ENCODE peak calls at places on chromosomes 2 and 18, in ten cellular contexts. J, Z, G, N, V, C, P, Q, X and F are unnamed samples.

GRCh38 chr18:10049721-10050120 is 135.9 kb downstream of the VAPA start:
- DNase-seq in J (no peak), Z (peak; percentile 58), G (no peak), N (peak; percentile 34), V (peak; percentile 61), C (no peak), P (no peak), Q (peak; percentile 41), X (peak; percentile 60), F (peak; percentile 61)

GRCh38 chr18:3661121-3661520 is 211.1 kb downstream of the TGIF1 start:
- DNase-seq in J (peak; percentile 53), Z (no peak), G (no peak), N (no peak), V (no peak), C (no peak), P (no peak), Q (no peak), X (no peak), F (no peak)

GRCh38 chr18:2997846-2998599 is 14.9 kb downstream of the LPIN2 start:
- DNase-seq in J (no peak), Z (no peak), G (no peak), N (no peak), V (no peak), C (no peak), P (no peak), Q (no peak), X (peak; percentile 80), F (peak; percentile 48)

GRCh38 chr2:26946841-26947784 is 23.3 kb upstream of the MAPRE3 start:
- DNase-seq in J (peak; percentile 33), Z (peak; percentile 49), G (no peak), N (peak; percentile 83), V (peak; percentile 39), C (no peak), P (no peak), Q (peak; percentile 36), X (no peak), F (peak; percentile 34)

GRCh38 chr2:105432749-105433148 is 33.9 kb upstream of the FHL2 start:
- DNase-seq in J (no peak), Z (peak; percentile 39), G (no peak), N (no peak), V (peak; percentile 22), C (no peak), P (no peak), Q (peak; percentile 51), X (no peak), F (peak; percentile 62)

GRCh38 chr2:50786345-50786744 is 245.6 kb downstream of the NRXN1 start:
- DNase-seq in J (no peak), Z (no peak), G (peak; percentile 4), N (no peak), V (no peak), C (no peak), P (no peak), Q (no peak), X (no peak), F (no peak)

GRCh38 chr2:137525644-137526190 is 438.6 kb upstream of the HNMT start:
- DNase-seq in J (no peak), Z (no peak), G (no peak), N (no peak), V (no peak), C (no peak), P (no peak), Q (no peak), X (no peak), F (no peak)

GRCh38 chr2:57893347-57893746 is 153.3 kb upstream of the VRK2 start:
- DNase-seq in J (no peak), Z (no peak), G (no peak), N (no peak), V (no peak), C (no peak), P (no peak), Q (no peak), X (no peak), F (no peak)

GRCh38 chr2:178157574-178157973 is 36.7 kb upstream of the OSBPL6 start:
- DNase-seq in J (no peak), Z (no peak), G (no peak), N (no peak), V (no peak), C (no peak), P (peak; percentile 10), Q (no peak), X (no peak), F (no peak)

GRCh38 chr2:193141-193552 is 70.7 kb downstream of the SH3YL1 start:
- DNase-seq in J (no peak), Z (peak; percentile 42), G (no peak), N (no peak), V (peak; percentile 2), C (no peak), P (no peak), Q (no peak), X (no peak), F (no peak)

GRCh38 chr2:135050684-135051083 is 1.4 kb upstream of the RAB3GAP1 start:
- DNase-seq in J (peak; percentile 50), Z (no peak), G (no peak), N (peak; percentile 55), V (no peak), C (no peak), P (no peak), Q (no peak), X (no peak), F (no peak)
- TF ChIP-seq CTCF in J (no peak), Z (no peak), G (no peak), N (no peak), V (no peak), C (no peak), P (no peak), Q (no peak), X (no peak), F (no peak)

DNA sequence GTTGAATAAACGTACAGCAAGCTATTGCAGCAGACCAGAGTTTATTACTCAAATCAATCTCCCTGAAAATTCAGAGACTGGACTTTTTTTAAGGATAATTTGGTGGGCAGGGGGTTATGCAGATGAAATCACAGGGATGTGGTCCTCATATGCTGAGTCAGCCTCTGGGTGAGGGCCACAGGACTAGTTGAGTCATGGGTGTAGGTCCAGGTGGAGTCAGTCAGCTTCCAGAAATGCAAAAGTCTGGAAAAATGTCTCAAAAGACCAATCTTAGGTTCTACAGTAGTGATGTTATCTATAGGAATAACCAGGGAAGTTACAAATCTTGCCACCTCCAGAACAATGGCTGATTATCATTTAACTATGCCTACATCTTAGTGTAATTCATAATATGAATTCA is 51.1 kb downstream of the ARHGEF33 start:
- DNase-seq in J (no peak), Z (no peak), G (no peak), N (no peak), V (no peak), C (no peak), P (no peak), Q (no peak), X (no peak), F (no peak)
- H3K4me3 ChIP-seq in J (no peak overlapping the region), Z (no peak overlapping the region), G (no peak overlapping the region), N (no peak overlapping the region), V (no peak overlapping the region), C (no peak overlapping the region), P (no peak overlapping the region), Q (no peak overlapping the region), X (no peak overlapping the region), F (no peak overlapping the region)

DNA sequence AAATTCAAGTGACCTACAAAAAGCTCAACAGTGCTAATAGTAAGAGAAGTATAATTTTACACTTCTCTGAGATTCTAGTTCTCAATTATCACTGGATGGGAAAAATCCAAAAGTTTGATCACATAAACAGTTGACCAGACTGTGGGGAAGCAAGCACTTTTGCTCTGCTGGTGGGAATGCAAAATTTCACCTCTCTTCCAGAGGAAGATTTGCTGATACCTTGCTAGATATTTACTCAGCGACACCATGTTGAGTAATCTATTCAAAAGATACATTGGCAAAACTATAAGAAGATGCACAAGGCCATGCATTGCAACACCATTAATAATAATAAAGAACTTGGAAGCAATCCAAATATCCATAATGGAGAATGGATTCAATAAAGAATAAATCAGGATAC is 204.4 kb downstream of the MREG start:
- DNase-seq in J (no peak), Z (no peak), G (no peak), N (no peak), V (no peak), C (no peak), P (no peak), Q (peak; percentile 50), X (no peak), F (no peak)
- TF ChIP-seq CTCF in J (peak; percentile 39), Z (peak; percentile 33), G (peak; percentile 25), N (no peak), V (peak; percentile 22), C (peak; percentile 33), P (no peak), Q (peak; percentile 65), X (no peak), F (peak; percentile 55)

GRCh38 chr2:151718796-151719195 is 15.5 kb downstream of the NEB start:
- DNase-seq in J (no peak), Z (no peak), G (no peak), N (no peak), V (no peak), C (no peak), P (no peak), Q (no peak), X (no peak), F (no peak)

GRCh38 chr2:151720521-151720920 is 13.8 kb downstream of the NEB start:
- DNase-seq in J (no peak), Z (no peak), G (no peak), N (no peak), V (no peak), C (no peak), P (no peak), Q (no peak), X (no peak), F (no peak)

GRCh38 chr2:151716721-151717120 is 17.6 kb downstream of the NEB start:
- DNase-seq in J (no peak), Z (peak; percentile 3), G (no peak), N (no peak), V (no peak), C (no peak), P (peak; percentile 45), Q (no peak), X (no peak), F (no peak)

GRCh38 chr2:151721161-151721560 is 13.1 kb downstream of the NEB start:
- DNase-seq in J (no peak), Z (no peak), G (no peak), N (no peak), V (no peak), C (no peak), P (no peak), Q (no peak), X (no peak), F (no peak)

GRCh38 chr2:151718247-151718646 is 16.0 kb downstream of the NEB start:
- DNase-seq in J (no peak), Z (no peak), G (no peak), N (no peak), V (no peak), C (no peak), P (no peak), Q (no peak), X (no peak), F (no peak)
- H3K4me3 ChIP-seq in J (no peak overlapping the region), Z (no peak overlapping the region), G (no peak overlapping the region), N (no peak overlapping the region), V (no peak overlapping the region), C (no peak overlapping the region), P (no peak overlapping the region), Q (no peak overlapping the region), X (no peak overlapping the region), F (no peak overlapping the region)

GRCh38 chr18:55699233-55699765 is 111.3 kb upstream of the TCF4 start:
- DNase-seq in J (peak; percentile 5), Z (peak; percentile 11), G (peak; percentile 55), N (no peak), V (no peak), C (no peak), P (no peak), Q (peak; percentile 1), X (no peak), F (peak; percentile 5)
- TF ChIP-seq CTCF in J (no peak), Z (peak; percentile 20), G (no peak), N (no peak), V (no peak), C (no peak), P (no peak), Q (no peak), X (no peak), F (no peak)

GRCh38 chr2:140641163-140641562 is 1489.7 kb downstream of the LRP1B start:
- DNase-seq in J (no peak), Z (no peak), G (no peak), N (no peak), V (no peak), C (no peak), P (no peak), Q (no peak), X (no peak), F (no peak)
- H3K4me3 ChIP-seq in J (no peak overlapping the region), Z (no peak overlapping the region), G (no peak overlapping the region), N (no peak overlapping the region), V (no peak overlapping the region), C (no peak overlapping the region), P (no peak overlapping the region), Q (no peak overlapping the region), X (no peak overlapping the region), F (no peak overlapping the region)